ENCODE peak calls at places on chromosomes 11 and 22, in eight cellular contexts. W is AG09309; N is activated T-helper 1 cell treated with anti-CD3 and anti-CD28 coated beads, Interleukin-12 subunit alpha, Interleukin-12 subunit beta, Interleukin-2, Interleukin-4 antibody, amounts not matched to agents 30 ng/mL and 10 ng/mL and 1 ng/mL, durations not matched to agents 14 hours and 24 hours and 36 hours; A is frontal cortex; T is RWPE1; L is cardiac muscle cell; D is iris pigment epithelial cell; G is AG08396. C is an unnamed sample.
A peak's percentile ranks its signal among the peaks of the same experiment; 100 is the strongest.

GRCh38 chr11:73759520-73760065 is 1.3 kb downstream of the RAB6A start:
- DNase-seq in W (no peak), N (no peak), A (no peak), T (peak; percentile 5), L (peak; percentile 30), D (peak; percentile 36), G (peak; percentile 32), C (no peak)

GRCh38 chr11:12973529-12974181 is 35.5 kb upstream of the RASSF10 start:
- DNase-seq in W (no peak), N (no peak), A (no peak), T (no peak), L (peak; percentile 47), D (peak; percentile 28), G (no peak), C (no peak)

GRCh38 chr11:2381494-2382128 is 4.5 kb downstream of the CD81 start:
- DNase-seq in W (no peak), N (no peak), A (no peak), T (no peak), L (no peak), D (no peak), G (no peak), C (no peak)

GRCh38 chr22:38957046-38957770 is at the start of gene APOBEC3A:
- DNase-seq in W (no peak), N (no peak), A (no peak), T (peak; percentile 13), L (no peak), D (no peak), G (peak; percentile 4), C (peak; percentile 25)

GRCh38 chr22:39489094-39490068 is 12.7 kb upstream of the MIEF1 start:
- DNase-seq in W (no peak), N (no peak), A (no peak), T (no peak), L (no peak), D (no peak), G (no peak), C (no peak)

GRCh38 chr22:29205598-29206371 is at the start of gene EMID1:
- DNase-seq in W (no peak), N (no peak), A (peak; percentile 69), T (no peak), L (peak; percentile 43), D (peak; percentile 23), G (peak; percentile 59), C (no peak)

GRCh38 chr11:91160661-91161060 is 937.8 kb upstream of the CHORDC1 start:
- DNase-seq in W (no peak), N (no peak), A (no peak), T (no peak), L (no peak), D (no peak), G (no peak), C (no peak)

GRCh38 chr22:31488988-31489617 is 539 bp downstream of the EIF4ENIF1 start:
- DNase-seq in W (no peak), N (peak; percentile 14), A (peak; percentile 64), T (no peak), L (peak; percentile 46), D (peak; percentile 38), G (peak; percentile 74), C (peak; percentile 12)

GRCh38 chr11:31141804-31142203 is 227.7 kb downstream of the DCDC1 start:
- DNase-seq in W (no peak), N (no peak), A (no peak), T (no peak), L (no peak), D (no peak), G (no peak), C (no peak)

C was measured in MV-4-11.